ENCODE peak calls at places on chromosomes 7 and 10, in six cellular contexts. O is Peyer's patch, C is hepatocyte, V is fibroblast of the aortic adventitia, M is osteoblast, Y is fibroblast of villous mesenchyme. X is an unnamed sample.

GRCh38 chr7:47379629-47380324 is 202.1 kb downstream of the TNS3 start:
- DNase-seq in O (no peak), C (peak; percentile 62), V (peak; percentile 82), M (peak; percentile 90), Y (peak; percentile 66), X (peak; percentile 77)

GRCh38 chr10:78752708-78753107 is 316.1 kb upstream of the ZMIZ1 start:
- DNase-seq in O (no peak), C (no peak), V (no peak), M (no peak), Y (no peak), X (peak; percentile 49)

GRCh38 chr10:45241865-45242518 is 73.4 kb downstream of the OR13A1 start:
- DNase-seq in O (no peak), C (no peak), V (no peak), M (no peak), Y (no peak), X (peak; percentile 15)

GRCh38 chr7:140697447-140698143 is 1.1 kb downstream of the NDUFB2 start:
- DNase-seq in O (no peak), C (no peak), V (peak; percentile 41), M (no peak), Y (no peak), X (no peak)

GRCh38 chr10:70742537-70743429 is 42.4 kb downstream of the TBATA start:
- DNase-seq in O (no peak), C (peak; percentile 68), V (peak; percentile 89), M (peak; percentile 95), Y (peak; percentile 91), X (peak; percentile 74)

GRCh38 chr7:26555971-26556830 is 264.5 kb downstream of the SNX10 start:
- DNase-seq in O (no peak), C (no peak), V (no peak), M (no peak), Y (no peak), X (no peak)

GRCh38 chr7:72317335-72317734 is 94.8 kb downstream of the CALN1 start:
- DNase-seq in O (no peak), C (no peak), V (no peak), M (no peak), Y (no peak), X (no peak)

GRCh38 chr7:3861941-3862340 is 560.9 kb downstream of the SDK1 start:
- DNase-seq in O (no peak), C (peak; percentile 53), V (peak; percentile 41), M (no peak), Y (peak; percentile 84), X (peak; percentile 72)

GRCh38 chr10:71358292-71358691 is 38.4 kb upstream of the CDH23 start:
- DNase-seq in O (no peak), C (no peak), V (no peak), M (no peak), Y (no peak), X (no peak)

GRCh38 chr10:124719213-124719851 is 24.8 kb downstream of the FAM53B start:
- DNase-seq in O (peak; percentile 80), C (no peak), V (peak; percentile 63), M (peak; percentile 91), Y (peak; percentile 57), X (peak; percentile 79)

GRCh38 chr10:8758029-8758428 is 703.5 kb downstream of the GATA3 start:
- DNase-seq in O (no peak), C (no peak), V (no peak), M (no peak), Y (no peak), X (peak; percentile 0)

GRCh38 chr7:5501465-5501864 is 77.8 kb upstream of the TNRC18 start:
- DNase-seq in O (no peak), C (no peak), V (no peak), M (no peak), Y (no peak), X (no peak)

GRCh38 chr7:149882264-149883048 is 8.7 kb downstream of the ATP6V0E2 start:
- DNase-seq in O (no peak), C (peak; percentile 3), V (peak; percentile 25), M (peak; percentile 41), Y (no peak), X (no peak)

GRCh38 chr7:80135306-80136104 is 874 bp downstream of the GNAI1 start:
- DNase-seq in O (no peak), C (peak; percentile 57), V (peak; percentile 43), M (peak; percentile 86), Y (peak; percentile 48), X (no peak)

GRCh38 chr7:143005632-143006260 is 21.2 kb downstream of the OR9A2 start:
- DNase-seq in O (no peak), C (no peak), V (no peak), M (no peak), Y (no peak), X (no peak)

GRCh38 chr10:133278577-133279265 is 2.1 kb upstream of the ADAM8 start:
- DNase-seq in O (peak; percentile 89), C (peak; percentile 83), V (no peak), M (peak; percentile 91), Y (peak; percentile 77), X (peak; percentile 44)

GRCh38 chr7:139426258-139427028 is 57.0 kb downstream of the KLRG2 start:
- DNase-seq in O (no peak), C (no peak), V (no peak), M (no peak), Y (no peak), X (no peak)

GRCh38 chr7:24576171-24577052 is 3.2 kb downstream of the PALS2 start:
- DNase-seq in O (no peak), C (peak; percentile 84), V (peak; percentile 85), M (peak; percentile 89), Y (peak; percentile 76), X (peak; percentile 89)

GRCh38 chr7:86790383-86790782 is 146.7 kb downstream of the GRM3 start:
- DNase-seq in O (no peak), C (no peak), V (no peak), M (no peak), Y (no peak), X (no peak)

GRCh38 chr7:106518986-106519385 is 142.0 kb downstream of the CCDC71L start:
- DNase-seq in O (no peak), C (no peak), V (peak; percentile 34), M (no peak), Y (no peak), X (no peak)

GRCh38 chr7:74290590-74290950 is 1.4 kb downstream of the CLIP2 start:
- DNase-seq in O (no peak), C (no peak), V (no peak), M (no peak), Y (no peak), X (no peak)

GRCh38 chr7:24982917-24983316 is 2.9 kb upstream of the OSBPL3 start:
- DNase-seq in O (no peak), C (no peak), V (no peak), M (no peak), Y (no peak), X (no peak)

GRCh38 chr7:30179016-30179436 is 44.2 kb downstream of the MTURN start:
- DNase-seq in O (peak; percentile 21), C (no peak), V (no peak), M (no peak), Y (no peak), X (no peak)

GRCh38 chr10:10996966-10997620 is 20.6 kb upstream of the CELF2 start:
- DNase-seq in O (no peak), C (no peak), V (no peak), M (no peak), Y (no peak), X (no peak)

GRCh38 chr7:74379938-74380337 is 73.8 kb upstream of the GTF2IRD1 start:
- DNase-seq in O (no peak), C (no peak), V (no peak), M (peak; percentile 53), Y (no peak), X (no peak)

GRCh38 chr10:121291376-121291775 is 306.9 kb downstream of the FGFR2 start:
- DNase-seq in O (no peak), C (no peak), V (no peak), M (no peak), Y (no peak), X (no peak)

GRCh38 chr7:149714081-149714909 is 59.1 kb downstream of the ZNF467 start:
- DNase-seq in O (peak; percentile 93), C (peak; percentile 96), V (peak; percentile 75), M (peak; percentile 99), Y (peak; percentile 90), X (peak; percentile 92)

GRCh38 chr7:158976468-158976848 is 120.1 kb downstream of the DYNC2I1 start:
- DNase-seq in O (no peak), C (no peak), V (peak; percentile 4), M (peak; percentile 89), Y (no peak), X (no peak)

GRCh38 chr10:114915294-114915693 is 22.7 kb upstream of the TRUB1 start:
- DNase-seq in O (no peak), C (no peak), V (no peak), M (no peak), Y (peak; percentile 36), X (no peak)

DNA sequence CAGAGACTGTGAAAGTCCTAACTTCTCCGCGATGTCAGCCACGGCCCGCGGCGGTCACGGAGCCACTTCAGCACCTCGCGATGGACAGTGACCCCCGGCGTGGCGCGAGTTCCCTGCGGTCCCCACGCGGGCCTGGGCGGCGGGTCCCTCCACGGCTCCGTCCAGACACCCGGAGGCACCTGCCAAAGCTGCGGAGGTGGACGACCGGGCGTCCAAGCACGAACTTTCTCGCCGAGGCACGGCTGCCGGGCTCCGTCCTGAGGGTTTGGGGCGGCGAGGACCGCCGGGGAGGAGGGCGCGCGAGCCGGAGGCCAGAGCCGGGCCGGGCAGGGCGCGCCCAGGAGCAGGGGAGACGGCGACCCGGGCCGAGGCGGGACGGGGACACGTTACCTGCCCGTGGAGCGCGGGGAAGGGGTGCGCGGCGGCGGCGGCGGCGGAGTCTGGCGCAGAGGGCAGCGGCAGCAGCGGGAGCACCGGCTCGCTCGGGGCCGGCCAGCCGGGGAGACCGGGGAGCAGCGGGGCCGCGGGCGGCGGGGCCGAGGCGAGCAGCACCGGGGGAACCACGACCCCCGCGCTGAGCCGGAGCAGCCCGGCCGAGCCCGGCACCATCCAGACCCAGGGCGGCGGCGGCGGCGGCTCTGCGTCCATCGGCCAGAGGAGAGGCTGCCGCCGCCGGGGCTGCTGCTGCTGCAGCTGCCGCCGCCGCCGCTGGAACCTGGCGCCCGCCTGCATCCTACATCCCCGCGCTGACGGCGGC is 439 bp downstream of the TCERG1L start:
- DNase-seq in O (no peak), C (peak; percentile 49), V (no peak), M (no peak), Y (no peak), X (no peak)
- H3K4me3 ChIP-seq in O (no peak overlapping the region), C (peak overlapping the region; percentile 22), V (no peak overlapping the region), M (no peak overlapping the region), Y (no peak overlapping the region), X (no peak overlapping the region)

DNA sequence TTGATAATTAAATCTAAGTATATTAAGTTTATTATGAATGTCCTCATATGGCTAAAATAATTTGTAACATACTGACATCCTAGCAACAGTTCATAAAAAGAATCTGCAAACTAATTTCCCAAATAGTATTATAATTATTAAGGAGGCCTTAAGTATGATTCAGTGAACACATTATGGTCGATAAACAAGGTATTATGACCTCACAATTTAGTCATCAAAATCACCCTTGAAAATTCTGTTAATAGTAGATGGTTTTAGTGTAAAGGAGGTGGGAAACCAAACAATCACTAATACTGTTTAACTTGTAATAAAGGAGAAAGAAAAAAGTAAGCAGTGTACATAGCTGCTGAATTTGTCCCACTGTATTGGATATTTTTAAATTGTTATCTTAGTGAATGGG is 2.1 kb downstream of the ETV1 start:
- DNase-seq in O (no peak), C (no peak), V (no peak), M (no peak), Y (peak; percentile 16), X (no peak)
- H3K4me3 ChIP-seq in O (no peak overlapping the region), C (no peak overlapping the region), V (no peak overlapping the region), M (no peak overlapping the region), Y (peak overlapping the region; percentile 75), X (no peak overlapping the region)

GRCh38 chr7:35257251-35258124 is 3.6 kb upstream of the TBX20 start:
- DNase-seq in O (no peak), C (peak; percentile 25), V (no peak), M (peak; percentile 65), Y (no peak), X (peak; percentile 28)
- H3K4me3 ChIP-seq in O (no peak overlapping the region), C (no peak overlapping the region), V (peak overlapping the region; percentile 9), M (no peak overlapping the region), Y (peak overlapping the region; percentile 32), X (peak overlapping the region; percentile 36)

GRCh38 chr7:15430191-15430590 is 131.6 kb downstream of the AGMO start:
- DNase-seq in O (no peak), C (no peak), V (no peak), M (no peak), Y (no peak), X (no peak)
- H3K4me3 ChIP-seq in O (no peak overlapping the region), C (no peak overlapping the region), V (no peak overlapping the region), M (no peak overlapping the region), Y (no peak overlapping the region), X (no peak overlapping the region)